ENCODE peak calls at places on chromosomes 4 and X, in four cellular contexts. K, U, H and P are unnamed samples.

GRCh38 chr4:96315815-96316214 is 475.9 kb downstream of the PDHA2 start:
- DNase-seq in H (peak), U (peak), K (no peak), P (no peak)

GRCh38 chr4:108731001-108731400 is 31.9 kb downstream of the ETNPPL start:
- DNase-seq in U (no peak), K (no peak), H (no peak), P (no peak)

GRCh38 chr4:6689506-6689960 is 4.1 kb upstream of the S100P start:
- DNase-seq in U (no peak), K (no peak), H (no peak), P (no peak)

GRCh38 chr4:119733431-119733830 is 104.8 kb upstream of the PDE5A start:
- DNase-seq in K (no peak), H (no peak), U (no peak), P (no peak)

GRCh38 chrX:13087322-13088154 is 43.1 kb upstream of the FAM9C start:
- DNase-seq in H (no peak), U (no peak), K (peak), P (no peak)

GRCh38 chrX:147978931-147979330 is 2.2 kb upstream of the FMR1NB start:
- DNase-seq in H (no peak), U (no peak), K (no peak), P (no peak)

GRCh38 chr4:146439999-146440398 is 81.7 kb downstream of the SLC10A7 start:
- DNase-seq in H (no peak), K (no peak), U (no peak), P (no peak)

GRCh38 chr4:2258091-2259035 is 3.5 kb downstream of the MXD4 start:
- DNase-seq in H (no peak), K (no peak), U (no peak), P (no peak)

GRCh38 chr4:149029056-149029651 is 586.9 kb upstream of the NR3C2 start:
- DNase-seq in U (no peak), H (no peak), K (no peak), P (no peak)

GRCh38 chr4:121873604-121874003 is 3.3 kb upstream of the BBS7 start:
- DNase-seq in K (no peak), H (no peak), U (no peak), P (no peak)

GRCh38 chrX:66098162-66098561 is 58.3 kb upstream of the VSIG4 start:
- DNase-seq in K (no peak), U (no peak), H (no peak), P (no peak)

GRCh38 chr4:56684320-56684719 is 3.2 kb upstream of the HOPX start:
- DNase-seq in K (no peak), U (no peak), H (no peak), P (no peak)

GRCh38 chrX:106170318-106170717 is 2.2 kb downstream of the PWWP3B start:
- DNase-seq in U (no peak), H (peak), K (no peak), P (no peak)

GRCh38 chrX:49155900-49156837 is 6.4 kb upstream of the MAGIX start:
- DNase-seq in K (no peak), U (peak), H (peak), P (peak)